ENCODE peak calls at places on chromosomes 2 and 18, in seven cellular contexts. F is Panc1, H is left ventricle myocardium inferior, K is pancreas, E is GM23248, A is heart left ventricle, C is body of pancreas. S is an unnamed sample.

GRCh38 chr2:105937498-105937897 is 192.8 kb downstream of the NCK2 start:
- DNase-seq in F (no peak), K (no peak), A (no peak), E (no peak), H (no peak), C (peak; percentile 43), S (no peak)

GRCh38 chr2:47269316-47270232 is 114.5 kb upstream of the STPG4 start:
- DNase-seq in H (peak; percentile 22), K (no peak), A (no peak), F (peak; percentile 98), C (peak; percentile 17), E (peak; percentile 99), S (no peak)

GRCh38 chr2:50419778-50420177 is 612.2 kb downstream of the NRXN1 start:
- DNase-seq in H (no peak), E (no peak), F (no peak), A (no peak), C (no peak), K (no peak), S (no peak)

GRCh38 chr2:39913648-39914456 is 134.8 kb upstream of the THUMPD2 start:
- DNase-seq in K (no peak), C (no peak), A (no peak), F (peak; percentile 61), H (no peak), E (peak; percentile 85), S (peak; percentile 86)

GRCh38 chr18:62537946-62538345 is 15.1 kb downstream of the ZCCHC2 start:
- DNase-seq in C (no peak), A (no peak), F (no peak), K (no peak), E (no peak), H (no peak), S (no peak)

GRCh38 chr2:85789271-85789670 is 35.5 kb downstream of the ATOH8 start:
- DNase-seq in C (no peak), E (no peak), K (no peak), F (no peak), H (no peak), A (no peak), S (no peak)

GRCh38 chr2:191631754-191632153 is 46.2 kb upstream of the NABP1 start:
- DNase-seq in C (peak; percentile 39), K (peak; percentile 31), H (peak; percentile 20), F (no peak), E (peak; percentile 31), A (no peak), S (peak; percentile 86)

GRCh38 chr2:107072150-107072940 is 186.4 kb upstream of the ST6GAL2 start:
- DNase-seq in E (peak; percentile 5), A (no peak), K (no peak), F (no peak), H (no peak), C (no peak), S (peak; percentile 41)

GRCh38 chr18:75107196-75107930 is 101.6 kb downstream of the PTGR3 start:
- DNase-seq in C (no peak), E (no peak), A (no peak), F (no peak), H (no peak), K (no peak), S (no peak)

GRCh38 chr18:39198376-39198775 is 1632.8 kb upstream of the CELF4 start:
- DNase-seq in E (peak; percentile 11), A (no peak), F (no peak), C (no peak), H (no peak), K (no peak), S (no peak)

GRCh38 chr2:40204268-40204667 is 247.6 kb downstream of the SLC8A1 start:
- DNase-seq in H (no peak), E (peak; percentile 39), K (no peak), C (no peak), F (no peak), A (no peak), S (no peak)

GRCh38 chr2:19189391-19189790 is 169.0 kb downstream of the OSR1 start:
- DNase-seq in K (no peak), E (no peak), H (no peak), A (no peak), C (no peak), F (no peak), S (no peak)

GRCh38 chr18:34122724-34123334 is 101.9 kb downstream of the NOL4 start:
- DNase-seq in C (peak; percentile 41), K (no peak), H (no peak), A (no peak), E (peak; percentile 76), F (peak; percentile 45), S (peak; percentile 68)

GRCh38 chr18:9708882-9709877 is 1.1 kb downstream of the RAB31 start:
- DNase-seq in F (no peak), C (no peak), E (peak; percentile 62), K (no peak), H (peak; percentile 25), A (no peak), S (peak; percentile 69)

GRCh38 chr18:13019301-13019700 is 28.1 kb downstream of the CEP192 start:
- DNase-seq in K (no peak), H (no peak), F (no peak), E (peak; percentile 19), A (no peak), C (no peak), S (no peak)

GRCh38 chr2:86632672-86633071 is 9.0 kb upstream of the RNF103 start:
- DNase-seq in A (no peak), E (no peak), F (no peak), K (no peak), H (no peak), C (peak; percentile 58), S (no peak)

GRCh38 chr2:67917332-67918054 is 145.3 kb downstream of the C1D start:
- DNase-seq in K (no peak), C (no peak), E (peak; percentile 95), A (no peak), H (no peak), F (no peak), S (peak; percentile 89)

GRCh38 chr2:72993147-72993546 is 75.8 kb downstream of the EMX1 start:
- DNase-seq in E (peak; percentile 35), C (peak; percentile 25), F (peak; percentile 43), K (no peak), H (no peak), A (no peak), S (peak; percentile 49)

GRCh38 chr2:147553743-147554142 is 291.1 kb upstream of the ACVR2A start:
- DNase-seq in F (no peak), H (no peak), A (no peak), C (no peak), E (no peak), K (no peak), S (no peak)

GRCh38 chr2:231036131-231036530 is 1.2 kb upstream of the C2orf72 start:
- DNase-seq in H (no peak), C (no peak), K (no peak), F (no peak), E (no peak), A (no peak), S (no peak)

GRCh38 chr2:231036578-231037106 is 681 bp upstream of the C2orf72 start:
- DNase-seq in A (no peak), K (no peak), C (no peak), F (no peak), H (no peak), E (no peak), S (no peak)

GRCh38 chr2:231032575-231033140 is 4.7 kb upstream of the C2orf72 start:
- DNase-seq in F (no peak), E (no peak), H (no peak), C (no peak), A (no peak), K (no peak), S (no peak)

GRCh38 chr2:231033147-231034132 is 3.9 kb upstream of the C2orf72 start:
- DNase-seq in C (no peak), K (no peak), E (no peak), F (no peak), H (no peak), A (no peak), S (no peak)

GRCh38 chr2:231034291-231034882 is 2.9 kb upstream of the C2orf72 start:
- DNase-seq in H (no peak), K (no peak), E (no peak), A (no peak), F (no peak), C (no peak), S (no peak)
- H3K27me3 ChIP-seq in H (peaks cover 85% of the 10 kb centered on the region), K (no peaks in the 10 kb centered on the region), E (peaks cover 48% of the 10 kb centered on the region), A (peaks cover 29% of the 10 kb centered on the region), F (peaks cover 12% of the 10 kb centered on the region), C (no peaks in the 10 kb centered on the region), S (peaks cover 65% of the 10 kb centered on the region)

GRCh38 chr2:10408649-10409579 is 39.2 kb downstream of the ODC1 start:
- DNase-seq in F (peak; percentile 74), E (peak; percentile 71), A (peak; percentile 88), H (peak; percentile 67), C (peak; percentile 92), K (peak; percentile 93), S (peak; percentile 79)
- H3K4me3 ChIP-seq in F (peak overlapping the region; percentile 1), E (peak overlapping the region; percentile 30), A (no peak overlapping the region), H (no peak overlapping the region), C (no peak overlapping the region), K (no peak overlapping the region), S (no peak overlapping the region)

GRCh38 chr2:2588777-2589176 is 257.7 kb upstream of the MYT1L start:
- DNase-seq in E (no peak), F (no peak), A (no peak), H (no peak), C (no peak), K (no peak), S (no peak)

GRCh38 chr2:2587364-2587763 is 256.3 kb upstream of the MYT1L start:
- DNase-seq in E (no peak), F (no peak), A (no peak), K (no peak), C (no peak), H (no peak), S (no peak)

GRCh38 chr2:2590141-2590540 is 259.1 kb upstream of the MYT1L start:
- DNase-seq in C (no peak), F (no peak), H (no peak), E (no peak), A (no peak), K (no peak), S (no peak)

GRCh38 chr2:2591542-2591940 is 260.5 kb upstream of the MYT1L start:
- DNase-seq in H (no peak), K (no peak), E (no peak), A (no peak), C (no peak), F (no peak), S (no peak)

GRCh38 chr2:2590796-2591541 is 259.9 kb upstream of the MYT1L start:
- DNase-seq in F (no peak), H (no peak), E (no peak), K (no peak), C (no peak), A (no peak), S (no peak)
- H3K27ac ChIP-seq in F (no peak overlapping the region), H (no peak overlapping the region), E (no peak overlapping the region), K (no peak overlapping the region), C (no peak overlapping the region), A (no peak overlapping the region), S (no peak overlapping the region)

DNA sequence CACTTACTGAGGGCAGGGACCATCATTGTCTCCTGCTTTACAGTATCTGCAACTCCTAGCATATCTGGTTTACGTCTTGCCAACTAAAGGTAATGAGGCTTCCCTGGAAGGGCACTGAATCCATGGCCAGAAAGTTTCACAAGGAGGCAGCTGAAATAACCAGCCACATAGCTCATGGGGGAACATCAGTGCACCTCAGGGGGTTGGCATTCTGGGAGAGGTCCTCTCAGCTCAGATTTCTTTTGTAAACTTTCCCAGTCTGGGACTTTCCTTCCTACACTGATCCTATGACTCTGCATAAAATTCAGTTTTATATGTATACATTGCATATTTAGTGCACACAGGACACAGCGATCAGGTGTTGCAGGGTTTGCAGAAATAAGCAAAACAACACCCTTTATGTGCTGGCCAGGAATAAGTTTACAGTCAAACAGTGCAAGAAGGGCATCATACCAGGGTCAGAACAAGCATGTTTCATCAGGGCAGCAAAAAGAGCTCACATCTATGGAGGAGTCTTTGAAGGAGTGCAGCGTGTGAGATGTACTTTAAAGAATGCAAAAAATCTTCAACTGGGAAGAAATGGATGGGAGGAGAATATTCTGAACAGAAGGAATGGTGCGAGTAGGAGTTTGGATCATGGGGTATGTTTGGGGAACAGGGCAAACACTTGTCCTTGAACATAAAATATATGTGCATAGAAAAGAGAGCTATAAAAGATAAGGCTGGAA is 240.6 kb upstream of the RAB12 start:
- DNase-seq in C (no peak), K (no peak), E (no peak), A (no peak), F (no peak), H (no peak), S (no peak)
- H3K27me3 ChIP-seq in C (no peaks in the 10 kb centered on the region), K (no peaks in the 10 kb centered on the region), E (no peaks in the 10 kb centered on the region), A (no peaks in the 10 kb centered on the region), F (peaks cover 14% of the 10 kb centered on the region), H (no peaks in the 10 kb centered on the region), S (peaks cover 17% of the 10 kb centered on the region)